ENCODE peak calls at places on chromosomes 13 and 19, in four cellular contexts. One of them, this sample, is unnamed.
A peak's percentile ranks its signal among the peaks of the same experiment; 100 is the strongest.

GRCh38 chr13:97407540-97407939 is 26.4 kb upstream of the RAP2A start:
- DNase-seq in breast epithelium: no peak
- DNase-seq in GM23338: no peak
- DNase-seq in H1: no peak
- DNase-seq in this sample: no peak

GRCh38 chr19:33660426-33661160 is 38.8 kb downstream of the CHST8 start:
- DNase-seq in breast epithelium: no peak
- DNase-seq in GM23338: peak; percentile 40
- DNase-seq in H1: no peak
- DNase-seq in this sample: no peak

GRCh38 chr19:13056052-13056660 is 46.5 kb downstream of the LYL1 start:
- DNase-seq in breast epithelium: no peak
- DNase-seq in GM23338: peak; percentile 73
- DNase-seq in H1: no peak
- DNase-seq in this sample: peak; percentile 92

GRCh38 chr19:57615346-57615745 is 1.3 kb downstream of the ZNF134 start:
- DNase-seq in GM23338: no peak
- DNase-seq in breast epithelium: no peak
- DNase-seq in H1: no peak
- DNase-seq in this sample: no peak

GRCh38 chr19:49120868-49121267 is 1.5 kb downstream of the PPFIA3 start:
- DNase-seq in GM23338: no peak
- DNase-seq in breast epithelium: no peak
- DNase-seq in H1: no peak
- DNase-seq in this sample: no peak

GRCh38 chr19:28864577-28865042 is 348.3 kb downstream of the UQCRFS1 start:
- DNase-seq in GM23338: no peak
- DNase-seq in breast epithelium: no peak
- DNase-seq in H1: no peak
- DNase-seq in this sample: no peak

GRCh38 chr19:49691243-49692101 is 556 bp downstream of the CPT1C start:
- DNase-seq in breast epithelium: no peak
- DNase-seq in H1: no peak
- DNase-seq in GM23338: peak; percentile 90
- DNase-seq in this sample: no peak

GRCh38 chr19:18558202-18558555 is 509 bp downstream of the KXD1 start:
- DNase-seq in GM23338: no peak
- DNase-seq in breast epithelium: no peak
- DNase-seq in H1: no peak
- DNase-seq in this sample: no peak

GRCh38 chr19:32642771-32643170 is 32.2 kb downstream of the ANKRD27 start:
- DNase-seq in GM23338: no peak
- DNase-seq in breast epithelium: no peak
- DNase-seq in H1: no peak
- DNase-seq in this sample: no peak

GRCh38 chr13:101640797-101641400 is 188.4 kb downstream of the ITGBL1 start:
- DNase-seq in GM23338: no peak
- DNase-seq in H1: no peak
- DNase-seq in breast epithelium: no peak
- DNase-seq in this sample: no peak

GRCh38 chr19:22814124-22814523 is 18.0 kb upstream of the ZNF723 start:
- DNase-seq in GM23338: no peak
- DNase-seq in breast epithelium: no peak
- DNase-seq in H1: no peak
- DNase-seq in this sample: no peak

GRCh38 chr19:38255759-38256052 is 468 bp downstream of the PPP1R14A start:
- DNase-seq in H1: no peak
- DNase-seq in breast epithelium: no peak
- DNase-seq in GM23338: peak; percentile 41
- DNase-seq in this sample: no peak

GRCh38 chr13:113794764-113795173 is 35.7 kb downstream of the TMEM255B start:
- DNase-seq in H1: no peak
- DNase-seq in breast epithelium: peak; percentile 39
- DNase-seq in GM23338: no peak
- DNase-seq in this sample: peak; percentile 77

GRCh38 chr19:42478765-42479307 is 36.1 kb upstream of the CXCL17 start:
- DNase-seq in GM23338: no peak
- DNase-seq in breast epithelium: no peak
- DNase-seq in H1: no peak
- DNase-seq in this sample: no peak

GRCh38 chr13:114313061-114313860 is 1.0 kb upstream of the CHAMP1 start:
- DNase-seq in GM23338: no peak
- DNase-seq in H1: no peak
- DNase-seq in breast epithelium: no peak
- DNase-seq in this sample: no peak

GRCh38 chr13:94369862-94370491 is 109.5 kb downstream of the DCT start:
- DNase-seq in H1: no peak
- DNase-seq in GM23338: no peak
- DNase-seq in breast epithelium: no peak
- DNase-seq in this sample: no peak

GRCh38 chr19:55697069-55697440 is 22.0 kb downstream of the EPN1 start:
- DNase-seq in H1: no peak
- DNase-seq in breast epithelium: no peak
- DNase-seq in GM23338: no peak
- DNase-seq in this sample: no peak

GRCh38 chr19:32349724-32350475 is 4.5 kb downstream of the ZNF507 start:
- DNase-seq in breast epithelium: no peak
- DNase-seq in GM23338: no peak
- DNase-seq in H1: no peak
- DNase-seq in this sample: no peak

GRCh38 chr13:87128006-87128405 is 543.2 kb upstream of the SLITRK5 start:
- DNase-seq in GM23338: peak; percentile 85
- DNase-seq in H1: peak; percentile 43
- DNase-seq in breast epithelium: no peak
- DNase-seq in this sample: no peak

GRCh38 chr19:19053508-19054314 is 10.1 kb upstream of the SLC25A42 start:
- DNase-seq in GM23338: peak; percentile 89
- DNase-seq in breast epithelium: no peak
- DNase-seq in H1: peak; percentile 31
- DNase-seq in this sample: peak; percentile 78

GRCh38 chr13:72643339-72643989 is 84.0 kb downstream of the MZT1 start:
- DNase-seq in GM23338: peak; percentile 66
- DNase-seq in H1: no peak
- DNase-seq in breast epithelium: no peak
- DNase-seq in this sample: peak; percentile 28

GRCh38 chr19:33261511-33262192 is 36.0 kb upstream of the SLC7A10 start:
- DNase-seq in GM23338: no peak
- DNase-seq in H1: no peak
- DNase-seq in breast epithelium: no peak
- DNase-seq in this sample: peak; percentile 41

GRCh38 chr19:6241680-6242079 is 38.1 kb downstream of the MLLT1 start:
- DNase-seq in GM23338: no peak
- DNase-seq in breast epithelium: no peak
- DNase-seq in H1: no peak
- DNase-seq in this sample: no peak

GRCh38 chr19:33507021-33507956 is 14.3 kb downstream of the PEPD start:
- DNase-seq in H1: no peak
- DNase-seq in breast epithelium: no peak
- DNase-seq in GM23338: peak; percentile 18
- DNase-seq in this sample: no peak

GRCh38 chr13:114282143-114282685 is 813 bp downstream of the UPF3A start:
- DNase-seq in breast epithelium: peak; percentile 54
- DNase-seq in H1: no peak
- DNase-seq in GM23338: peak; percentile 82
- DNase-seq in this sample: peak; percentile 90

GRCh38 chr19:5102520-5102919 is 133.6 kb downstream of the KDM4B start:
- DNase-seq in GM23338: no peak
- DNase-seq in breast epithelium: no peak
- DNase-seq in H1: no peak
- DNase-seq in this sample: no peak

GRCh38 chr13:109010912-109011311 is 381.5 kb downstream of the MYO16 start:
- DNase-seq in H1: peak; percentile 15
- DNase-seq in GM23338: peak; percentile 60
- DNase-seq in breast epithelium: no peak
- DNase-seq in this sample: no peak

GRCh38 chr19:6297202-6297601 is 17.4 kb upstream of the MLLT1 start:
- DNase-seq in H1: no peak
- DNase-seq in breast epithelium: no peak
- DNase-seq in GM23338: no peak
- DNase-seq in this sample: no peak

GRCh38 chr19:42111384-42111783 is 20.9 kb downstream of the POU2F2 start:
- DNase-seq in breast epithelium: no peak
- DNase-seq in GM23338: no peak
- DNase-seq in H1: no peak
- DNase-seq in this sample: no peak

GRCh38 chr19:28746486-28746885 is 466.5 kb downstream of the UQCRFS1 start:
- DNase-seq in GM23338: no peak
- DNase-seq in H1: no peak
- DNase-seq in breast epithelium: no peak
- DNase-seq in this sample: no peak

GRCh38 chr13:26037302-26037701 is 14.5 kb downstream of the SHISA2 start:
- DNase-seq in GM23338: peak; percentile 92
- DNase-seq in breast epithelium: no peak
- DNase-seq in H1: peak; percentile 69
- DNase-seq in this sample: no peak

GRCh38 chr19:55549500-55550320 is 4.4 kb upstream of the SBK3 start:
- DNase-seq in breast epithelium: no peak
- DNase-seq in GM23338: peak; percentile 83
- DNase-seq in H1: no peak
- DNase-seq in this sample: no peak

GRCh38 chr13:34223984-34224383 is 406.0 kb downstream of the RFC3 start:
- DNase-seq in breast epithelium: no peak
- DNase-seq in H1: no peak
- DNase-seq in GM23338: no peak
- DNase-seq in this sample: no peak

GRCh38 chr19:42634409-42635232 is 39.9 kb upstream of the CEACAM8 start:
- DNase-seq in breast epithelium: no peak
- DNase-seq in H1: no peak
- DNase-seq in GM23338: peak; percentile 83
- DNase-seq in this sample: no peak

GRCh38 chr19:5360003-5360820 is 19.6 kb upstream of the PTPRS start:
- DNase-seq in H1: no peak
- DNase-seq in breast epithelium: no peak
- DNase-seq in GM23338: no peak
- DNase-seq in this sample: no peak

GRCh38 chr13:21676611-21677021 is 5.7 kb downstream of the FGF9 start:
- DNase-seq in breast epithelium: no peak
- DNase-seq in H1: no peak
- DNase-seq in GM23338: peak; percentile 77
- DNase-seq in this sample: peak; percentile 70

GRCh38 chr13:73201601-73202000 is 142.8 kb downstream of the KLF5 start:
- DNase-seq in H1: no peak
- DNase-seq in breast epithelium: no peak
- DNase-seq in GM23338: no peak
- DNase-seq in this sample: no peak

GRCh38 chr13:94268661-94269060 is 210.8 kb downstream of the DCT start:
- DNase-seq in breast epithelium: no peak
- DNase-seq in H1: no peak
- DNase-seq in GM23338: no peak
- DNase-seq in this sample: no peak

GRCh38 chr13:110258876-110259631 is 47.9 kb downstream of the COL4A1 start:
- DNase-seq in breast epithelium: no peak
- DNase-seq in GM23338: no peak
- DNase-seq in H1: no peak
- DNase-seq in this sample: peak; percentile 17
- H3K4me3 ChIP-seq in breast epithelium: no peak overlapping the region
- H3K4me3 ChIP-seq in GM23338: no peak overlapping the region
- H3K4me3 ChIP-seq in H1: no peak overlapping the region
- H3K4me3 ChIP-seq in this sample: no peak overlapping the region

DNA sequence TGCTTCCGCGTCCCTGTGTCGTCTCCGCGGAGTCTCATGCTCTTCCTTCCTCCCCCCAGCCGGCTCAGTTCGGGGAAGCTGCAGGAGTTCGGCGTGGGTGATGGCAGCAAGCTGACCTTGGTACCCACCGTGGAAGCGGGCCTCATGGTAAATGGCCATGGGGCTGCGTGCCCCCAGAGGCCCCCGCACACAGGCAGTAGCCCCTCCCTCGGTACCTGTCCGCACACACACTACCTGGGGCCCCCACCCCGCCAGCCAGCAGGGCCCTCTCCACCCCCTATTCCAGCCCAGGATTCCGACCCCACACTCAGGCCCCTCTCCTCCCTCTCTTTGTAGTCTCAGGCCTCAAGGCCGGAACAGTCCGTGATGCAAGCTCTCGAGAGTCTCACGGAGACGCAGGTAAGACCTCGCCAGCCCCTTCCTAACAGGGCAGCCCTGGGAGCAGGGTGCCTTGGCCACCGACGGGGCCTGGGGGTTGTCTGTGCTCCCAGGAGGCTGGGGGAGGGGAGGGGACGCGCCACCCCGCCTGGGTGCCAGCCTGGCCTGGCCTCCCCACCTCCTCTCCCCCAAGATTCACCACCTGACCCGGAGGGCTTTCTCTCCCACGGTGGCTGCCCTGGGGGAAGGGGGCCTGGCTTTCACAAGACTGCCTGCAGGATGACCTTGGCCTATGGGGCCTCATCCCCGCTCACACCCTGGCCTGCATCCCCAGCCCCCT is 3.3 kb downstream of the MIDN start:
- DNase-seq in H1: no peak
- DNase-seq in GM23338: no peak
- DNase-seq in breast epithelium: no peak
- DNase-seq in this sample: peak; percentile 90
- TF ChIP-seq POLR2AphosphoS5 in H1: peak; percentile 10
- TF ChIP-seq POLR2AphosphoS5 in GM23338: no peak
- TF ChIP-seq POLR2AphosphoS5 in breast epithelium: peak; percentile 38
- TF ChIP-seq POLR2AphosphoS5 in this sample: peak; percentile 74

GRCh38 chr19:3672993-3673392 is 27.3 kb downstream of the PIP5K1C start:
- DNase-seq in H1: no peak
- DNase-seq in breast epithelium: no peak
- DNase-seq in GM23338: no peak
- DNase-seq in this sample: no peak
- H3K27ac ChIP-seq in H1: no peak overlapping the region
- H3K27ac ChIP-seq in breast epithelium: peak overlapping the region; percentile 99
- H3K27ac ChIP-seq in GM23338: no peak overlapping the region
- H3K27ac ChIP-seq in this sample: peak overlapping the region; percentile 86

GRCh38 chr19:1755467-1756155 is 2.3 kb downstream of the ONECUT3 start:
- DNase-seq in GM23338: no peak
- DNase-seq in breast epithelium: no peak
- DNase-seq in H1: no peak
- DNase-seq in this sample: no peak
- H3K4me3 ChIP-seq in GM23338: peak overlapping the region; percentile 43
- H3K4me3 ChIP-seq in breast epithelium: no peak overlapping the region
- H3K4me3 ChIP-seq in H1: no peak overlapping the region
- H3K4me3 ChIP-seq in this sample: no peak overlapping the region

GRCh38 chr13:43369319-43369718 is 345.9 kb downstream of the DNAJC15 start:
- DNase-seq in H1: no peak
- DNase-seq in breast epithelium: no peak
- DNase-seq in GM23338: no peak
- DNase-seq in this sample: no peak
- TF ChIP-seq POLR2AphosphoS5 in H1: no peak
- TF ChIP-seq POLR2AphosphoS5 in breast epithelium: no peak
- TF ChIP-seq POLR2AphosphoS5 in GM23338: no peak
- TF ChIP-seq POLR2AphosphoS5 in this sample: no peak

GRCh38 chr13:45105895-45106294 is 14.4 kb upstream of the GTF2F2 start:
- DNase-seq in GM23338: no peak
- DNase-seq in H1: no peak
- DNase-seq in breast epithelium: no peak
- DNase-seq in this sample: no peak

GRCh38 chr13:45101327-45102018 is 18.8 kb upstream of the GTF2F2 start:
- DNase-seq in breast epithelium: no peak
- DNase-seq in H1: no peak
- DNase-seq in GM23338: no peak
- DNase-seq in this sample: no peak

GRCh38 chr13:45104294-45104693 is 16.0 kb upstream of the GTF2F2 start:
- DNase-seq in breast epithelium: no peak
- DNase-seq in GM23338: no peak
- DNase-seq in H1: no peak
- DNase-seq in this sample: no peak

GRCh38 chr13:45100855-45101254 is 19.5 kb upstream of the GTF2F2 start:
- DNase-seq in breast epithelium: no peak
- DNase-seq in GM23338: no peak
- DNase-seq in H1: no peak
- DNase-seq in this sample: no peak

GRCh38 chr13:45102136-45102802 is 18.0 kb upstream of the GTF2F2 start:
- DNase-seq in breast epithelium: no peak
- DNase-seq in GM23338: no peak
- DNase-seq in H1: no peak
- DNase-seq in this sample: no peak
- H3K27ac ChIP-seq in breast epithelium: no peak overlapping the region
- H3K27ac ChIP-seq in GM23338: no peak overlapping the region
- H3K27ac ChIP-seq in H1: no peak overlapping the region
- H3K27ac ChIP-seq in this sample: no peak overlapping the region